ENCODE peak calls at places on chromosome 19, in nine cellular contexts. V is aorta, P is astrocyte of the cerebellum, X is astrocyte of the spinal cord, G is HCT116, O is IMR-90, W is cardiac muscle cell, I is fibroblast of the aortic adventitia, Y is psoas muscle. L is an unnamed sample.

GRCh38 chr19:29841209-29841558 is 29.4 kb downstream of the CCNE1 start:
- DNase-seq in V (peak), P (no peak), X (no peak), G (no peak), O (no peak), W (no peak), I (no peak), Y (peak), L (no peak)

GRCh38 chr19:41307090-41307875 is 2.7 kb upstream of the CCDC97 start:
- DNase-seq in V (no peak), P (no peak), X (no peak), G (no peak), O (no peak), W (no peak), I (no peak), Y (no peak), L (no peak)

GRCh38 chr19:15279326-15279904 is 47.2 kb upstream of the EPHX3 start:
- DNase-seq in V (no peak), P (no peak), X (no peak), G (no peak), O (no peak), W (no peak), I (no peak), Y (no peak), L (no peak)

GRCh38 chr19:45863840-45864628 is at the start of gene FOXA3:
- DNase-seq in V (peak), P (no peak), X (peak), G (no peak), O (peak), W (peak), I (no peak), Y (peak), L (no peak)

GRCh38 chr19:40627486-40628279 is 26.5 kb downstream of the LTBP4 start:
- DNase-seq in V (no peak), P (no peak), X (no peak), G (no peak), O (no peak), W (no peak), I (no peak), Y (no peak), L (no peak)

GRCh38 chr19:789473-790052 is 7.7 kb upstream of the PTBP1 start:
- DNase-seq in V (no peak), P (no peak), X (no peak), G (no peak), O (no peak), W (no peak), I (no peak), Y (peak), L (no peak)

GRCh38 chr19:29277107-29277506 is 64.2 kb upstream of the UQCRFS1 start:
- DNase-seq in V (no peak), P (no peak), X (no peak), G (no peak), O (no peak), W (peak), I (peak), Y (no peak), L (no peak)

GRCh38 chr19:38924383-38924782 is 6.2 kb downstream of the SARS2 start:
- DNase-seq in V (peak), P (no peak), X (no peak), G (no peak), O (no peak), W (no peak), I (no peak), Y (no peak), L (no peak)

GRCh38 chr19:35531291-35531690 is 2.0 kb upstream of the GAPDHS start:
- DNase-seq in V (no peak), P (no peak), X (no peak), G (no peak), O (no peak), W (no peak), I (no peak), Y (no peak), L (no peak)

GRCh38 chr19:35890113-35890650 is 10.2 kb downstream of the NFKBID start:
- DNase-seq in V (no peak), P (no peak), X (no peak), G (no peak), O (no peak), W (no peak), I (no peak), Y (no peak), L (no peak)

GRCh38 chr19:48870048-48870447 is 1.6 kb upstream of the PLEKHA4 start:
- DNase-seq in V (no peak), P (no peak), X (no peak), G (no peak), O (no peak), W (no peak), I (no peak), Y (no peak), L (no peak)

GRCh38 chr19:48866692-48867091 is 1.7 kb downstream of the PLEKHA4 start:
- DNase-seq in V (no peak), P (no peak), X (no peak), G (no peak), O (no peak), W (no peak), I (peak), Y (no peak), L (no peak)

GRCh38 chr19:48867922-48868195 is 558 bp downstream of the PLEKHA4 start:
- DNase-seq in V (no peak), P (no peak), X (no peak), G (no peak), O (no peak), W (no peak), I (no peak), Y (no peak), L (no peak)

GRCh38 chr19:48868196-48868886 is at the start of gene PLEKHA4:
- DNase-seq in V (peak), P (no peak), X (peak), G (no peak), O (peak), W (peak), I (peak), Y (peak), L (no peak)

GRCh38 chr19:48867119-48867921 is 1.1 kb downstream of the PLEKHA4 start:
- DNase-seq in V (no peak), P (no peak), X (no peak), G (no peak), O (no peak), W (peak), I (peak), Y (no peak), L (no peak)
- H3K4me3 ChIP-seq in V (peak), P (peak), X (peak), G (peak), O (peak), W (no peak), I (peak), Y (peak), L (peak)

GRCh38 chr19:7515091-7515470 is 822 bp upstream of the ZNF358 start:
- DNase-seq in V (peak), P (no peak), X (no peak), G (no peak), O (peak), W (no peak), I (no peak), Y (no peak), L (no peak)
- H3K4me3 ChIP-seq in V (no peak), P (no peak), X (no peak), G (peak), O (peak), W (no peak), I (peak), Y (peak), L (no peak)

GRCh38 chr19:11152318-11153062 is 3.1 kb downstream of the SPC24 start:
- DNase-seq in V (peak), P (no peak), X (peak), G (no peak), O (peak), W (peak), I (peak), Y (peak), L (peak)

GRCh38 chr19:11159598-11160001 is 4.0 kb upstream of the SPC24 start:
- DNase-seq in V (no peak), P (no peak), X (no peak), G (no peak), O (peak), W (peak), I (no peak), Y (peak), L (no peak)

GRCh38 chr19:11151181-11151580 is 4.4 kb downstream of the SPC24 start:
- DNase-seq in V (no peak), P (no peak), X (peak), G (no peak), O (no peak), W (no peak), I (peak), Y (no peak), L (no peak)

GRCh38 chr19:11155373-11156120 is at the start of gene SPC24:
- DNase-seq in V (peak), P (peak), X (peak), G (peak), O (peak), W (peak), I (peak), Y (peak), L (peak)

GRCh38 chr19:11154683-11155047 is 917 bp downstream of the SPC24 start:
- DNase-seq in V (no peak), P (no peak), X (no peak), G (no peak), O (no peak), W (no peak), I (no peak), Y (no peak), L (no peak)
- H3K4me3 ChIP-seq in V (no peak), P (peak), X (peak), G (peak), O (no peak), W (peak), I (peak), Y (no peak), L (peak)

DNA sequence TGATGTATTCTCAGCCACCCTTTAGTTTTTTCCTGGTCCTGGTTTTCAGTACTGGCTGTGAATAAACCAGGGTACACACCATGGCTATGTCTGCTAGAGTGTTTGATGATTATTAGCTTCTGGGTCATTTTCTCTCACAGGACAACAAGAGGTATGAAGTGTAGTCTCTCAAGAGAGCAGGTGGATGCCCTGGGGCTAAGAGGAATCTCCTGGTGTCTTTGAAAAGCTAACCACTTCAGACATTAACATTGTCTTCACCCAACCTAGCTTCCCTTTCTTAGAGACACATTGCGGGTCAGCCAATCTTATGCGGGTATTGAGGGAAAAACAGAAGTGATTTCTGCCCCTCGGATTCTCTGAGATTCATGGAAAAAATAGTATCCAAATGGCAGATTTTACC is 1.6 kb downstream of the ZNF730 start:
- DNase-seq in V (no peak), P (no peak), X (no peak), G (no peak), O (no peak), W (no peak), I (no peak), Y (no peak), L (no peak)
- H3K4me3 ChIP-seq in V (no peak), P (no peak), X (no peak), G (no peak), O (no peak), W (peak), I (no peak), Y (no peak), L (no peak)

DNA sequence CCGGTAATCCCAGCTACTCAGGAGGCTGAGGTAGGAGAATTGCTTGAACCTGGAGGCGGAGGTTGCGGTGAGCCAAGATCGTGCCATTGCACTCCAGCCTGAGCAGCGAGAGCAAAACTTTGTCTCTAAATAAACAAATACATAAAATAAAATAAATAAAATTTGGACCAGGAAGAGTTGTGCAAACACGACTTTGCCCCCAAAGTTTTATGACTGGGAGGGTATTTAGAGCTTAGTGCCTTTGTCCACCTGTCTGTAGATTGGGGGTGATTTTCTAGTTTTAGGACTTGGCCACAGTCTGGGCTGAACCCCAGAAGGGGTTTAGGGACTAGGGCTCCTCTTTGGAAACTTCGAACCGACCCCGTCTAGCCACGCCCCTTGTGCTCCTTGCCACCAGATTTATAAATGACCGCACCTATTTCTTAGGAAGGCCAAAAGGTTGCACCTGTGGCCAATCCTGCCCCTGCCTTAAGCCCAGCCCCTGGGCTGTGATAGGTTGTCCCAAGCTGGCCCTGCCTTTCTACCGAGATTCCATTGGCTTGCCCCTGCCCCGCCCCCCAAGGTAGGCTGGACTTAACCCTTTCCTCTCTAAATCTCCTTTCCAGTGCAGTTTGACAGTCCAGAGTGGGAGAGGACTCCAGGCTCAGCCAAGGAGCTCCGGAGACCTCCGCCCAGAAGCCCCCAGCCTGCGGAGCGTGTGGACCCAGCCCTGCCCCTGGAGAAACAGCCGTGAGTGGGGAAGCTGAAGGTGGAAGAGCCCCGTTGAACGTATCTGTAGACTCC is 5.3 kb downstream of the SHD start:
- DNase-seq in V (no peak), P (no peak), X (no peak), G (peak), O (no peak), W (no peak), I (no peak), Y (no peak), L (no peak)
- H3K4me3 ChIP-seq in V (no peak), P (no peak), X (no peak), G (peak), O (no peak), W (no peak), I (no peak), Y (no peak), L (no peak)

DNA sequence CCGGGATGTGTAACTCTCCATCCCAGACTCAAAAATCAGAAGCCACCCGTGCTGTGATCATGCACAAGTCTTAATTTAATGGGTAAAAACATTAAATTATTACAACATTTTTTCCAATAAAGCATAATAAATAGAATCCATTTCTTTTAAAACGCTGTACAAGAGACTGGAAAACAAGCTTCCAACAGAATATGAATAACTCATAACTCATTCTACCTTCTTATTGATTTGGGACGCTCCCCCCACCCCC is 523 bp upstream of the KRI1 start:
- DNase-seq in V (no peak), P (no peak), X (no peak), G (no peak), O (no peak), W (no peak), I (no peak), Y (no peak), L (no peak)
- H3K4me3 ChIP-seq in V (no peak), P (peak), X (peak), G (peak), O (peak), W (peak), I (peak), Y (peak), L (peak)

GRCh38 chr19:12453495-12453894 is 12.7 kb upstream of the ZNF443 start:
- DNase-seq in V (no peak), P (no peak), X (no peak), G (no peak), O (no peak), W (no peak), I (no peak), Y (no peak), L (no peak)

GRCh38 chr19:12450817-12451216 is 10.0 kb upstream of the ZNF443 start:
- DNase-seq in V (no peak), P (no peak), X (no peak), G (no peak), O (no peak), W (no peak), I (no peak), Y (no peak), L (no peak)

DNA sequence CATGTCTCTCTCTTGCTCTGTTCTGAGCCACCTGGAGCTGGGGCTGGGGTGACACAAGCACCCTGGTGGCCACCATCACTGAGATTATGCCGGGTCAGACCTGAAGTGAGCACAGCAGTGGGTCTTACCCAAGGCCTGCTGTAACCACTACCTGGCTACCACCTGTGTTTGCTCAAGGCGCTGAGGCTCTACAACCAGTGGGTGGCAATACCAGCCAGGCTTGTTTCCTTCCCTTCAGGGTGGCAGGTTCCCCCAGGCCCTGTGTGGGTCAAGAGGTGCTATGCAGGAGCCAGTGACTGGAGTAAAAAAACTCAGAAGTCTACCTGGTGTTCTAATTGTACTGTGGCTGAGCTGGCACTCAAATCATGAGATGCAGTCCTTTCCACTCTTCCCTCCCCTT is 8.0 kb upstream of the ZNF443 start:
- DNase-seq in V (no peak), P (no peak), X (no peak), G (no peak), O (no peak), W (no peak), I (no peak), Y (no peak), L (no peak)
- H3K4me3 ChIP-seq in V (no peak), P (no peak), X (no peak), G (no peak), O (no peak), W (no peak), I (no peak), Y (no peak), L (no peak)